ENCODE peak calls at places on chromosome 14, in six cellular contexts. W is ovary, L is A549, Y is IMR-90, Q is heart left ventricle, V is lower leg skin. G is an unnamed sample.

GRCh38 chr14:52112336-52113018 is 43.6 kb upstream of the NID2 start:
- DNase-seq in W (no peak), L (no peak), Y (peak), Q (no peak), V (no peak), G (no peak)

GRCh38 chr14:67514203-67514607 is 18.9 kb upstream of the PLEKHH1 start:
- DNase-seq in W (peak), L (no peak), Y (no peak), Q (peak), V (no peak), G (no peak)

GRCh38 chr14:71328183-71328582 is 420.9 kb downstream of the PCNX1 start:
- DNase-seq in W (no peak), L (no peak), Y (no peak), Q (no peak), V (no peak), G (no peak)

GRCh38 chr14:92603309-92604257 is 90.0 kb downstream of the RIN3 start:
- DNase-seq in W (no peak), L (no peak), Y (peak), Q (peak), V (no peak), G (no peak)

GRCh38 chr14:33483110-33483509 is 467.8 kb downstream of the EGLN3 start:
- DNase-seq in W (no peak), L (no peak), Y (no peak), Q (no peak), V (no peak), G (no peak)

GRCh38 chr14:45361727-45362126 is 108.7 kb upstream of the MIS18BP1 start:
- DNase-seq in W (no peak), L (no peak), Y (no peak), Q (no peak), V (no peak), G (no peak)

GRCh38 chr14:83520837-83521236 is 1987.2 kb upstream of the SEL1L start:
- DNase-seq in W (no peak), L (no peak), Y (peak), Q (no peak), V (no peak), G (no peak)

GRCh38 chr14:50347521-50347920 is 35.4 kb downstream of the DMAC2L start:
- DNase-seq in W (no peak), L (no peak), Y (peak), Q (no peak), V (no peak), G (no peak)

GRCh38 chr14:72545411-72546311 is 348.2 kb downstream of the DPF3 start:
- DNase-seq in W (no peak), L (no peak), Y (no peak), Q (no peak), V (no peak), G (no peak)

GRCh38 chr14:68306934-68307758 is 485.7 kb downstream of the ZFP36L1 start:
- DNase-seq in W (no peak), L (no peak), Y (peak), Q (no peak), V (no peak), G (no peak)

GRCh38 chr14:35992816-35993511 is 166.8 kb downstream of the BRMS1L start:
- DNase-seq in W (no peak), L (no peak), Y (no peak), Q (no peak), V (no peak), G (no peak)

GRCh38 chr14:34536951-34537676 is 2.4 kb downstream of the EAPP start:
- DNase-seq in W (no peak), L (no peak), Y (peak), Q (no peak), V (no peak), G (no peak)

GRCh38 chr14:91008759-91009409 is 51.6 kb downstream of the RPS6KA5 start:
- DNase-seq in W (no peak), L (no peak), Y (no peak), Q (no peak), V (no peak), G (no peak)

GRCh38 chr14:85530626-85531025 is 682 bp downstream of the FLRT2 start:
- DNase-seq in W (no peak), L (no peak), Y (no peak), Q (no peak), V (no peak), G (no peak)

GRCh38 chr14:24952851-24953666 is 96.9 kb downstream of the STXBP6 start:
- DNase-seq in W (no peak), L (no peak), Y (peak), Q (no peak), V (no peak), G (no peak)

GRCh38 chr14:67395086-67395875 is 16.7 kb downstream of the PLEK2 start:
- DNase-seq in W (no peak), L (no peak), Y (no peak), Q (no peak), V (no peak), G (no peak)

GRCh38 chr14:98966021-98966420 is 306.0 kb downstream of the BCL11B start:
- DNase-seq in W (no peak), L (no peak), Y (no peak), Q (no peak), V (no peak), G (no peak)

GRCh38 chr14:99263564-99264330 is 8.2 kb downstream of the BCL11B start:
- DNase-seq in W (no peak), L (no peak), Y (no peak), Q (no peak), V (peak), G (no peak)

GRCh38 chr14:70873627-70874026 is 33.6 kb upstream of the PCNX1 start:
- DNase-seq in W (no peak), L (no peak), Y (no peak), Q (no peak), V (no peak), G (no peak)

GRCh38 chr14:88437659-88438058 is 52.2 kb downstream of the SPATA7 start:
- DNase-seq in W (no peak), L (no peak), Y (no peak), Q (no peak), V (no peak), G (no peak)

GRCh38 chr14:63504628-63505027 is 38.5 kb downstream of the PPP2R5E start:
- DNase-seq in W (no peak), L (peak), Y (peak), Q (no peak), V (no peak), G (no peak)

GRCh38 chr14:100902792-100903191 is 730 bp downstream of the RTL1 start:
- DNase-seq in W (no peak), L (no peak), Y (no peak), Q (no peak), V (no peak), G (no peak)

GRCh38 chr14:100398044-100398443 is 74.9 kb downstream of the SLC25A47 start:
- DNase-seq in W (no peak), L (no peak), Y (no peak), Q (no peak), V (no peak), G (no peak)

GRCh38 chr14:70665448-70666363 is 24.0 kb downstream of the TTC9 start:
- DNase-seq in W (no peak), L (peak), Y (no peak), Q (no peak), V (no peak), G (no peak)

GRCh38 chr14:72710212-72710611 is 183.7 kb downstream of the DPF3 start:
- DNase-seq in W (no peak), L (no peak), Y (peak), Q (no peak), V (no peak), G (no peak)

GRCh38 chr14:91380610-91381371 is 36.8 kb downstream of the CCDC88C start:
- DNase-seq in W (no peak), L (no peak), Y (no peak), Q (peak), V (no peak), G (no peak)

GRCh38 chr14:70808023-70808401 is 1.3 kb downstream of the MAP3K9 start:
- DNase-seq in W (no peak), L (peak), Y (no peak), Q (no peak), V (no peak), G (no peak)

GRCh38 chr14:54724772-54725325 is 157.9 kb downstream of the SAMD4A start:
- DNase-seq in W (no peak), L (no peak), Y (no peak), Q (no peak), V (no peak), G (no peak)

GRCh38 chr14:38042356-38042755 is 165.3 kb upstream of the SSTR1 start:
- DNase-seq in W (no peak), L (no peak), Y (peak), Q (no peak), V (no peak), G (no peak)

GRCh38 chr14:50875359-50876090 is 3.7 kb downstream of the ABHD12B start:
- DNase-seq in W (no peak), L (no peak), Y (peak), Q (no peak), V (no peak), G (no peak)

GRCh38 chr14:67583711-67584644 is 16.1 kb downstream of the PIGH start:
- DNase-seq in W (no peak), L (peak), Y (peak), Q (peak), V (peak), G (no peak)

GRCh38 chr14:23182372-23183014 is 967 bp downstream of the SLC7A8 start:
- DNase-seq in W (peak), L (no peak), Y (no peak), Q (peak), V (peak), G (no peak)

GRCh38 chr14:99590746-99591555 is 13.1 kb downstream of the CCDC85C start:
- DNase-seq in W (no peak), L (no peak), Y (peak), Q (no peak), V (no peak), G (no peak)

GRCh38 chr14:24659916-24660570 is 26.1 kb upstream of the GZMB start:
- DNase-seq in W (no peak), L (no peak), Y (no peak), Q (no peak), V (no peak), G (no peak)

GRCh38 chr14:87067597-87067996 is 925.4 kb downstream of the GALC start:
- DNase-seq in W (no peak), L (no peak), Y (no peak), Q (no peak), V (no peak), G (no peak)

GRCh38 chr14:34374998-34375740 is 86.9 kb downstream of the SPTSSA start:
- DNase-seq in W (no peak), L (no peak), Y (no peak), Q (no peak), V (no peak), G (no peak)

GRCh38 chr14:50002926-50003212 is 110.0 kb downstream of the ARF6 start:
- DNase-seq in W (no peak), L (no peak), Y (no peak), Q (no peak), V (no peak), G (no peak)

GRCh38 chr14:64421166-64421565 is 33.0 kb downstream of the MTHFD1 start:
- DNase-seq in W (no peak), L (no peak), Y (peak), Q (no peak), V (no peak), G (no peak)

GRCh38 chr14:87934185-87934584 is 58.8 kb downstream of the GALC start:
- DNase-seq in W (no peak), L (no peak), Y (peak), Q (no peak), V (no peak), G (no peak)

GRCh38 chr14:105205718-105206208 is 24.7 kb upstream of the NUDT14 start:
- DNase-seq in W (no peak), L (no peak), Y (no peak), Q (no peak), V (no peak), G (no peak)
- TF ChIP-seq POLR2A in W (no peak), L (no peak), Y (no peak), Q (no peak), V (no peak), G (no peak)

DNA sequence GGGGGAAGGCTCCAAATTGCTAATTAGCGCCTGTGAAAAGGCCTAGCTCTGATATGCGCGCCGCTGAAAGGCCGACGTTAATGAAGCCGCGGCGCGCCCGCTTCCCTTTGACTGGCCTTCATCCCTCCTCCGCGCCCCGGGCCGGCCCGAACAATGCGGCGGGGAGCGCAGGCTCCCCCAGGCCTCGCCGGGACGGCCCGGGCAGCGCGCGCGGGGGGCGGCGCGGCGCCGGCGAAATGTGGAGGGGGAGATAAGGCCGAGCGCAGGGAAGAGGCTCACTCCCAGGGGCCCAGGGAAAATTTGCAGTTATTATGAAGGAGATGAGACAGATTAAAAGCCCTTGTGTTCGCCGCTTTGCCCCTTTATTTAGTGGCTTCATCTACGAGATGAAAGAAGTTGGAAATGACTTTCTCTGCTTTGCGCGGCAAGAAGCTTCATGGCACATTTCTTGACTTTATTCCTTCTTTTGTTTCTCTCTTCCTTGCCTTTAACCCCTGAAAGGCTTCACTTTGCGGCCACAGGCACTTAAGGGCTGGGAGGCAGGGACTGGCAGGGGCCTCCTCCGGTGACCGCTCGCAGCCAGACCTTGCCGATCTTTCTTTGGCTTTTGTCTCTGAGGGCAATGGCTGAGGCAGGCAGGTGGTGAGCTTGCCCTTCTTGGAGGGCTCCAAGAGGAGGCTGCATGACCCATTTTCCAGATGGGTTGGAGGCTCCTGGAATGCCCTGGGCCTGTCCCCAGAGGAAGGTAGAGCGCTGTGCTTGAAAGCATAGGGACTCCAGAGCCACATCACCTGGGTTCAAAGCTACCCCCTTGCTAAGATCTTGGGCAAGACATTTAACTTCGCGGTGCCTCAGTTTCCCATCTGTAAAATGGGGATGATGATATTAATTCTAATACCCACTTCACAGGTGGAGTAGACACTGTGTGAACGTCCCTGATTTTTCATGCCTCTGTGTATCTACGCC is 12.7 kb upstream of the GPATCH2L start:
- DNase-seq in W (no peak), L (no peak), Y (no peak), Q (no peak), V (no peak), G (no peak)
- H3K4me3 ChIP-seq in W (peak), L (no peak), Y (no peak), Q (peak), V (no peak), G (peak)

DNA sequence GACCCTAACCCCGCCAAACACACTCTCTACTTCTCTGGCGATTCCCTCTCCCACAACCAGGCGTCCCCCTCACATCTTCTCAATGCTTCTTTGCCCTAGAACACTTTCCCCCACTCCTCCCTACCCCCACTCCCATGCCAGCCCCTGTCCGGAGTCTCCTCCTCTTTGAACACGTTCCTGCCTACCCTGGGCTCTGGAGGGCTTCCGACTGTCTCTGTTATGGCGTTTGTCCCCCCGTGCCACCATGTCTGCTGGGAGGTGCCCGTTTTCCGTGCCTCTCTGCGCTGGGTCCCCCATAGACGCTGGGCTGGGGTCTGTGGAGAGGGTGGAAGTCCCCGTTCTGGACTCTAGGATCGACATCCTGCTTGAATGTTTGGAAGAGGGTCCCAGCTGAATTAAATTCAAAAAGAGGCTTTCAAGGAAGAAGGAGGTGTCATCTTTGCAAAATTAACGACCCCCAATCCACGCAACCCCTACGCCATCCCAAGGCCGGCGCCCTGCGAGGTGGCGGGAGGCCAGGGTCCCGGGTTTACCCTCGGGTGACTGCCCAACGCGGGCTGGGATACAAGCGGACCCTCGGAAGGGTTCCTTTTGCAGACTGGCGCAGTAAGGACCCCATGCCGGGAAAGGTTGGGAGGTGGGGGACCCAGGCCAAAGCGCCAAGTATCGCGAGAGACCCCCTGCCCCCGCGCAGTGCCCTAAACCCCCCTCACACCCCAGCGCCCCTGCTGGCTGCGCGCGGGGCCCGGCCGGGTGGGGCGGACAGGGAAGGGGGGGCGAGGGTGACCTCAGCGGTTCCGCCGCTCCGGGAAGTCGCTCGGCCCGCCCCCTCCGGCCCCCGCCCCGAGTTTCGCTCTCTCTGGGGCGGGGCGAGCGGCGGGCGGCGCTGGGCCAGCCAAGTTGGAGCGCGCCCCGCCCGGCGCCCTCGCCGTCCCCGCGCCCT is 973 bp upstream of the ZBTB42 start:
- DNase-seq in W (peak), L (peak), Y (peak), Q (peak), V (peak), G (peak)
- TF ChIP-seq POLR2A in W (peak), L (no peak), Y (no peak), Q (no peak), V (peak), G (peak)

GRCh38 chr14:104172880-104173279 is 34.5 kb downstream of the KIF26A start:
- DNase-seq in W (no peak), L (no peak), Y (no peak), Q (no peak), V (no peak), G (no peak)

GRCh38 chr14:104169765-104170113 is 31.4 kb downstream of the KIF26A start:
- DNase-seq in W (no peak), L (no peak), Y (no peak), Q (peak), V (no peak), G (no peak)

GRCh38 chr14:104171948-104172347 is 33.6 kb downstream of the KIF26A start:
- DNase-seq in W (peak), L (no peak), Y (no peak), Q (peak), V (no peak), G (no peak)

GRCh38 chr14:104172349-104172748 is 34.0 kb downstream of the KIF26A start:
- DNase-seq in W (no peak), L (no peak), Y (no peak), Q (no peak), V (no peak), G (no peak)

DNA sequence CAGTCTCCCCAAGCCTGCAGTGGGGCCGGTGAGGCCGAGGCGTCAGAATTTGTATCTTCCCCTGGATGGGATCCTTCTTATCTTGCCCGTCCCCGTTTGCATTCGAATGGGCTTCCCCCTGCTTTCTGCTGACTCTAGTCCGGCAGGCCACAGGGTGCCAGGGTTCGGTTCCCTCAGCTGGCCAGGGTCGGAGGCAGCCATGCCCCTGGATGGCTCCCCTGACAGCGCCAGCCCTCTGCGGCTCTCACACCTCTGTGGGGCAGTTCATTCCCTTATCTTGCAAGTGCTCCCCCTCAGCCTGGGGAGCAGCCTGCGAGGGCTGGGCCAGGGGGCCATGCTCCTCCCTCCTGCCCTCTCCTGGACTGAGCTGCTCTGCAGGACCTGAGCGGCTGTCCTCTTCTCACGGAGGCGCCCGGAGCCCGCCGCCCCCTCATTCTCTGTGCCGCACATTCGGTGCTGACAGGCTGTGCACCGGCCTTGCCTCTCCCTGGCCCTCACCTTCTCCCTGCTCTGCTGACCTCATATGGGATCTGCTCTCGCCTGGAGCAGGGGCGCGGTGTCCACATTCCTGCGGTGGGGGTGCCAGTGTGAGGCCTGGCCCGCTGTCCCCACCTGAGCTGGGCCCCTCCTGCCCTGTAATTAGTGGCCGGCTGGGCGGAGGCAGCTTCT is 32.8 kb downstream of the KIF26A start:
- DNase-seq in W (no peak), L (no peak), Y (no peak), Q (no peak), V (no peak), G (no peak)
- H3K4me3 ChIP-seq in W (no peak), L (no peak), Y (no peak), Q (peak), V (no peak), G (no peak)

GRCh38 chr14:31206536-31207286 is 882 bp downstream of the HECTD1 start:
- DNase-seq in W (no peak), L (no peak), Y (no peak), Q (peak), V (peak), G (no peak)

GRCh38 chr14:31207287-31207745 is 277 bp downstream of the HECTD1 start:
- DNase-seq in W (no peak), L (no peak), Y (no peak), Q (no peak), V (no peak), G (no peak)

GRCh38 chr14:31207746-31208545 is at the start of gene HECTD1:
- DNase-seq in W (peak), L (peak), Y (peak), Q (peak), V (peak), G (peak)

GRCh38 chr14:31204593-31205534 is 2.7 kb downstream of the HECTD1 start:
- DNase-seq in W (no peak), L (no peak), Y (no peak), Q (no peak), V (no peak), G (no peak)

GRCh38 chr14:31205681-31206535 is 1.7 kb downstream of the HECTD1 start:
- DNase-seq in W (no peak), L (no peak), Y (peak), Q (no peak), V (no peak), G (no peak)
- TF ChIP-seq POLR2A in W (no peak), L (no peak), Y (peak), Q (no peak), V (no peak), G (no peak)

GRCh38 chr14:96205059-96205993 is 687 bp downstream of the BDKRB2 start:
- DNase-seq in W (no peak), L (peak), Y (no peak), Q (no peak), V (no peak), G (no peak)
- H3K4me3 ChIP-seq in W (peak), L (peak), Y (peak), Q (peak), V (peak), G (peak)

G was measured in esophagus squamous epithelium.